ENCODE peak calls at places on chromosomes 11 and 22, in six cellular contexts. I is EL; H is small intestine; R is stimulated activated CD4-positive, alpha-beta T cell treated with anti-CD3 and anti-CD28 coated beads, Interleukin-2, amount 100 ng/mL, for 48 hours; A is AG04450; D is HTR-8/SVneo. E is an unnamed sample.

GRCh38 chr22:19622061-19622441 is 92.3 kb upstream of the SEPTIN5 start:
- DNase-seq in I (no peak), H (no peak), R (no peak), A (no peak), D (no peak), E (no peak)

GRCh38 chr11:93054881-93055280 is 85.4 kb downstream of the MTNR1B start:
- DNase-seq in I (peak), H (no peak), R (peak), A (peak), D (peak), E (no peak)

GRCh38 chr22:24418786-24419479 is 8.5 kb upstream of the ADORA2A start:
- DNase-seq in I (no peak), H (no peak), R (no peak), A (no peak), D (no peak), E (no peak)

GRCh38 chr22:44329179-44329796 is 16.5 kb upstream of the SHISAL1 start:
- DNase-seq in I (no peak), H (no peak), R (peak), A (no peak), D (no peak), E (no peak)

GRCh38 chr11:13970986-13971385 is 8.5 kb downstream of the SPON1 start:
- DNase-seq in I (peak), H (peak), R (no peak), A (no peak), D (peak), E (peak)

GRCh38 chr11:117638913-117639543 is 158.0 kb downstream of the DSCAML1 start:
- DNase-seq in I (no peak), H (no peak), R (no peak), A (no peak), D (no peak), E (no peak)

GRCh38 chr11:64139045-64139444 is 26.9 kb downstream of the MACROD1 start:
- DNase-seq in I (no peak), H (no peak), R (no peak), A (no peak), D (no peak), E (no peak)

GRCh38 chr11:72422414-72422813 is 11.9 kb downstream of the CLPB start:
- DNase-seq in I (no peak), H (no peak), R (no peak), A (no peak), D (no peak), E (no peak)

GRCh38 chr11:9266132-9266736 is 1.1 kb upstream of the DENND5A start:
- DNase-seq in I (no peak), H (no peak), R (no peak), A (no peak), D (no peak), E (no peak)

GRCh38 chr11:134529212-134530096 is 117.4 kb upstream of the B3GAT1 start:
- DNase-seq in I (no peak), H (no peak), R (no peak), A (no peak), D (no peak), E (no peak)

GRCh38 chr11:124867700-124868099 is 2.5 kb downstream of the ROBO3 start:
- DNase-seq in I (peak), H (peak), R (no peak), A (no peak), D (peak), E (no peak)

GRCh38 chr11:126817523-126818450 is 182.8 kb downstream of the KIRREL3 start:
- DNase-seq in I (no peak), H (no peak), R (no peak), A (no peak), D (no peak), E (no peak)

GRCh38 chr11:75031224-75031753 is 42.6 kb downstream of the NEU3 start:
- DNase-seq in I (peak), H (no peak), R (no peak), A (peak), D (peak), E (peak)

GRCh38 chr11:133058501-133058900 is 473.8 kb downstream of the OPCML start:
- DNase-seq in I (no peak), H (no peak), R (no peak), A (no peak), D (no peak), E (no peak)

GRCh38 chr11:36192723-36193619 is 96.3 kb downstream of the COMMD9 start:
- DNase-seq in I (no peak), H (peak), R (no peak), A (no peak), D (no peak), E (no peak)

GRCh38 chr11:60429272-60429671 is at the start of gene MS4A5:
- DNase-seq in I (no peak), H (no peak), R (no peak), A (no peak), D (no peak), E (no peak)

GRCh38 chr11:808427-809286 is 1.1 kb upstream of the RPLP2 start:
- DNase-seq in I (no peak), H (no peak), R (no peak), A (no peak), D (no peak), E (no peak)

GRCh38 chr22:37065961-37066360 is 14.4 kb downstream of the KCTD17 start:
- DNase-seq in I (no peak), H (no peak), R (no peak), A (no peak), D (no peak), E (no peak)

E was measured in mucosa of gallbladder.